ENCODE peak calls at places on chromosomes 6 and 20, in four cellular contexts. J is heart left ventricle, H is astrocyte, B is breast epithelium. D is an unnamed sample.

GRCh38 chr20:33172781-33173180 is 4.8 kb downstream of the BPIFA2 start:
- DNase-seq in H (no peak), B (no peak), J (no peak), D (no peak)

GRCh38 chr6:86723729-86724128 is 213.6 kb upstream of the HTR1E start:
- DNase-seq in J (no peak), H (no peak), B (no peak), D (no peak)

GRCh38 chr6:25316626-25317025 is 37.5 kb downstream of the CARMIL1 start:
- DNase-seq in J (no peak), H (no peak), B (no peak), D (no peak)

GRCh38 chr20:22866757-22867425 is 168.2 kb upstream of the SSTR4 start:
- DNase-seq in J (no peak), B (no peak), H (no peak), D (no peak)

GRCh38 chr6:2731281-2731909 is 19.3 kb downstream of the MYLK4 start:
- DNase-seq in H (peak; percentile 42), J (no peak), B (no peak), D (no peak)

GRCh38 chr6:141169419-141169818 is 963.3 kb upstream of the GJE1 start:
- DNase-seq in B (no peak), H (peak; percentile 72), J (no peak), D (no peak)

GRCh38 chr6:137297887-137298286 is 78.7 kb upstream of the IFNGR1 start:
- DNase-seq in B (no peak), J (no peak), H (peak; percentile 9), D (no peak)

GRCh38 chr6:27873101-27874030 is 38.8 kb downstream of the OR2B2 start:
- DNase-seq in J (peak; percentile 78), H (peak; percentile 67), B (peak; percentile 60), D (peak; percentile 86)

GRCh38 chr20:46099491-46100287 is 9.9 kb upstream of the NCOA5 start:
- DNase-seq in B (no peak), J (no peak), H (no peak), D (peak; percentile 81)

GRCh38 chr20:38094373-38094775 is 60.8 kb downstream of the RPRD1B start:
- DNase-seq in J (no peak), H (peak; percentile 70), B (no peak), D (no peak)

GRCh38 chr6:125066964-125067363 is 86.6 kb upstream of the TPD52L1 start:
- DNase-seq in H (peak; percentile 87), J (no peak), B (no peak), D (no peak)

GRCh38 chr6:144087789-144088426 is 7.5 kb downstream of the SF3B5 start:
- DNase-seq in J (no peak), B (no peak), H (no peak), D (no peak)

GRCh38 chr6:47724300-47724699 is 25.9 kb downstream of the ADGRF4 start:
- DNase-seq in J (no peak), B (no peak), H (no peak), D (no peak)

GRCh38 chr20:51091564-51092195 is 68.8 kb upstream of the KCNG1 start:
- DNase-seq in J (no peak), H (no peak), B (no peak), D (no peak)

GRCh38 chr6:87244380-87244779 is 78.0 kb upstream of the SMIM8 start:
- DNase-seq in B (no peak), J (no peak), H (no peak), D (no peak)

GRCh38 chr6:136072691-136073090 is 177.4 kb downstream of the MTFR2 start:
- DNase-seq in B (no peak), H (no peak), J (no peak), D (no peak)

GRCh38 chr6:43940393-43941087 is 170.5 kb downstream of the VEGFA start:
- DNase-seq in J (no peak), B (no peak), H (no peak), D (no peak)

GRCh38 chr6:121436966-121437756 is 1.7 kb downstream of the GJA1 start:
- DNase-seq in J (peak; percentile 66), B (no peak), H (peak; percentile 49), D (peak; percentile 75)

GRCh38 chr20:16575390-16576140 is 2.3 kb upstream of the KIF16B start:
- DNase-seq in B (no peak), H (no peak), J (no peak), D (no peak)

GRCh38 chr6:148329568-148330299 is 12.9 kb upstream of the SASH1 start:
- DNase-seq in J (no peak), H (peak; percentile 98), B (no peak), D (no peak)

GRCh38 chr6:154931741-154932424 is 63.2 kb upstream of the TIAM2 start:
- DNase-seq in B (no peak), J (no peak), H (peak; percentile 42), D (no peak)

DNA sequence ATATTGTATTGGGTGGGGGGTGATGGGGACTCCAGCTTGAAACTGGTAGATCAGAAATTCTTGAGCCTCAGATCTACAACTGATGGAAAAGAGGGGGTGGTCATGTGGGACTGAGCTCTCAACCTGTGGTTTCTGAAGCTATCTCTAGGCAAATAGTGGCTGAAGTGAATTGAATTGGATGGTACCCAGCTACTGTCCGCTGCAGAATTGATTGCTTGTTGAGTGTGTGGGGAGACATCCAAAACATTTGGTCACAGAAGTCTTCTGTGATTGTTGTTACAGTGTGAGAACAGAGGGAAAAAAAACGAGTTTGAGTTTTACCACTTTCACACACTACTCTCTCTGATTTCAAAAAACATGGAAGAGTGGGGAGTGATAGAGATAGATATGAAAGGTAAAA is 14.8 kb downstream of the CDS2 start:
- DNase-seq in J (no peak), B (no peak), H (peak; percentile 42), D (no peak)
- H3K4me1 ChIP-seq in J (peaks cover 68% of the 10 kb centered on the region), B (no peaks in the 10 kb centered on the region), H (no peaks in the 10 kb centered on the region), D (peaks cover 10% of the 10 kb centered on the region)

GRCh38 chr20:11031300-11031699 is 357.5 kb upstream of the JAG1 start:
- DNase-seq in H (no peak), J (no peak), B (no peak), D (no peak)

GRCh38 chr20:11030351-11030750 is 356.6 kb upstream of the JAG1 start:
- DNase-seq in B (no peak), J (no peak), H (no peak), D (no peak)

GRCh38 chr20:11035211-11035610 is 361.4 kb upstream of the JAG1 start:
- DNase-seq in J (no peak), B (no peak), H (peak; percentile 2), D (no peak)

GRCh38 chr20:11034025-11034424 is 360.2 kb upstream of the JAG1 start:
- DNase-seq in H (no peak), B (no peak), J (no peak), D (no peak)

GRCh38 chr20:11032611-11033010 is 358.8 kb upstream of the JAG1 start:
- DNase-seq in J (no peak), B (no peak), H (no peak), D (no peak)
- H3K4me3 ChIP-seq in J (no peak overlapping the region), B (no peak overlapping the region), H (no peak overlapping the region), D (no peak overlapping the region)

DNA sequence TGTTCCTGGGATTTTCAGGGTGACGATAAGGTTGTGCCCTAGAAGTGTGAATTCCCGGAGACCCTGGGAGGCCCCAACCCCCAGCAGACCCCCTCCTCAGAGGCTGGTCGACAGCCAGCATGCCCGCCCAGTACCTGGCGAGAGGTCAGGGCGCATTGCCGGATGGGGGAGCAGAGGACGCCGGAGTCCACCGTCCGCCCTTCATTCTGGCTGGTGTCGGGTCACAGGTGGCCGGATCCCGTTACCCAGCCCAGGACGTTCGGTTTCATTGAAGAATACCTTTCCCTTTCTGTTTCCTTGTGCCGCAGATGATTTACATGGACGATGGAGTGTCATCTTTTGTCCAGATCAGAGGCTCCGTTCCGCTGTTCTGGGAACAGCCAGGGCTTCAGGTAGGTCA is 61.3 kb downstream of the SYNJ2 start:
- DNase-seq in H (no peak), B (no peak), J (no peak), D (peak; percentile 68)
- H3K4me1 ChIP-seq in H (peaks cover 78% of the 10 kb centered on the region), B (peaks cover 6% of the 10 kb centered on the region), J (peaks cover 64% of the 10 kb centered on the region), D (peaks cover 14% of the 10 kb centered on the region)

GRCh38 chr6:5089821-5090449 is 4.8 kb downstream of the PPP1R3G start:
- DNase-seq in H (no peak), J (no peak), B (no peak), D (no peak)

GRCh38 chr6:5091210-5091609 is 6.1 kb downstream of the PPP1R3G start:
- DNase-seq in H (no peak), J (no peak), B (no peak), D (no peak)

GRCh38 chr6:5088780-5089179 is 3.6 kb downstream of the PPP1R3G start:
- DNase-seq in H (no peak), J (no peak), B (no peak), D (no peak)

GRCh38 chr6:5091646-5092045 is 6.5 kb downstream of the PPP1R3G start:
- DNase-seq in J (no peak), B (no peak), H (no peak), D (no peak)

DNA sequence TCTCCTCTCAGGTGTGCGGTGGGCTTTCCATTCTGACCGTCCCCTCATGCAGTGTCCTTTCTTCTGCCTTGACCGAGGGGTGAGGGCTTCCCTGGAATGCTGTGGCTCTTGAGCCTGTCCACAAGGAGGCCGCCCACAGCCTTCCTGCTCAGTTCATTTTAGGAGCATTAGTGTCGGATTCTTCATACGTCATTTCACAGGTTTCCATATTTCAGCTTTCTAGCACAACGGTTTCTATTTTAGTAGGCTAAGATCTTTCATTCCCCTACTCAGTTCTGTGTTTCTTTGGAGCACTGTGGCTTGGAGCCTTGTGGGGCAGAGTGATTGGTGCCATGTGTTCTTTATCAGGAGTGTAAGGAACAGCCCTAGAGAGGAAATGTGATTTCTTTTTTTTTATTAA is 5.5 kb downstream of the PPP1R3G start:
- DNase-seq in J (no peak), H (no peak), B (no peak), D (no peak)
- H3K4me3 ChIP-seq in J (no peak overlapping the region), H (no peak overlapping the region), B (no peak overlapping the region), D (no peak overlapping the region)

D was measured in kidney.